ENCODE peak calls at places on chromosomes 1 and 21, in seven cellular contexts. O is right cardiac atrium, Q is sigmoid colon, Z is AG04450, R is fibroblast of mammary gland, B is psoas muscle, T is lower leg skin. F is an unnamed sample.
A peak's percentile ranks its signal among the peaks of the same experiment; 100 is the strongest.

GRCh38 chr1:203117611-203118575 is 9.6 kb upstream of the ADORA1 start:
- DNase-seq in O (peak; percentile 90), Q (peak; percentile 80), Z (peak; percentile 21), R (peak; percentile 45), B (peak; percentile 90), T (peak; percentile 88), F (peak; percentile 70)

GRCh38 chr1:115067460-115067859 is 21.8 kb downstream of the TSPAN2 start:
- DNase-seq in O (no peak), Q (peak; percentile 74), Z (no peak), R (peak; percentile 33), B (no peak), T (no peak), F (peak; percentile 86)

GRCh38 chr1:60427194-60427593 is 353.6 kb upstream of the C1orf87 start:
- DNase-seq in O (no peak), Q (no peak), Z (no peak), R (no peak), B (no peak), T (no peak), F (peak; percentile 6)

GRCh38 chr1:17513131-17513530 is 26.4 kb upstream of the ARHGEF10L start:
- DNase-seq in O (no peak), Q (no peak), Z (no peak), R (no peak), B (no peak), T (no peak), F (no peak)

GRCh38 chr1:209569445-209570207 is 13.9 kb upstream of the CAMK1G start:
- DNase-seq in O (peak; percentile 92), Q (peak; percentile 76), Z (no peak), R (peak; percentile 76), B (peak; percentile 77), T (peak; percentile 95), F (peak; percentile 97)

GRCh38 chr1:41613646-41614592 is 129.4 kb upstream of the EDN2 start:
- DNase-seq in O (no peak), Q (peak; percentile 33), Z (no peak), R (peak; percentile 75), B (no peak), T (peak; percentile 83), F (no peak)

GRCh38 chr1:110672753-110673108 is 2.0 kb downstream of the KCNA3 start:
- DNase-seq in O (no peak), Q (no peak), Z (no peak), R (no peak), B (no peak), T (no peak), F (no peak)

GRCh38 chr1:115426271-115426771 is 88.3 kb upstream of the NGF start:
- DNase-seq in O (peak; percentile 89), Q (peak; percentile 67), Z (no peak), R (peak; percentile 85), B (peak; percentile 84), T (no peak), F (peak; percentile 77)

GRCh38 chr1:30847358-30847972 is 61.1 kb downstream of the SDC3 start:
- DNase-seq in O (peak; percentile 94), Q (peak; percentile 92), Z (peak; percentile 50), R (peak; percentile 12), B (peak; percentile 82), T (peak; percentile 96), F (no peak)

GRCh38 chr1:121452484-121452883 is 267.7 kb downstream of the SRGAP2C start:
- DNase-seq in O (no peak), Q (no peak), Z (no peak), R (no peak), B (no peak), T (no peak), F (no peak)

GRCh38 chr1:32318127-32318869 is 17.7 kb downstream of the MARCKSL1 start:
- DNase-seq in O (no peak), Q (no peak), Z (no peak), R (no peak), B (no peak), T (no peak), F (no peak)

GRCh38 chr1:93516164-93516563 is 68.2 kb downstream of the FNBP1L start:
- DNase-seq in O (no peak), Q (no peak), Z (no peak), R (peak; percentile 8), B (no peak), T (no peak), F (peak; percentile 64)

GRCh38 chr1:167156466-167156865 is 62.6 kb downstream of the STYXL2 start:
- DNase-seq in O (no peak), Q (no peak), Z (no peak), R (no peak), B (no peak), T (no peak), F (no peak)

GRCh38 chr1:203181586-203182376 is 4.7 kb downstream of the CHI3L1 start:
- DNase-seq in O (no peak), Q (no peak), Z (no peak), R (no peak), B (no peak), T (no peak), F (no peak)

GRCh38 chr1:53526451-53527101 is 67.4 kb downstream of the DMRTB1 start:
- DNase-seq in O (peak; percentile 91), Q (peak; percentile 81), Z (peak; percentile 63), R (peak; percentile 48), B (no peak), T (no peak), F (no peak)

GRCh38 chr1:220824031-220824989 is 37.6 kb downstream of the MTARC1 start:
- DNase-seq in O (no peak), Q (no peak), Z (no peak), R (no peak), B (no peak), T (no peak), F (no peak)

GRCh38 chr21:16419188-16419874 is 689.5 kb downstream of the USP25 start:
- DNase-seq in O (peak; percentile 90), Q (peak; percentile 88), Z (peak; percentile 63), R (peak; percentile 93), B (peak; percentile 76), T (peak; percentile 86), F (no peak)

GRCh38 chr1:209485167-209485566 is 98.3 kb upstream of the CAMK1G start:
- DNase-seq in O (peak; percentile 68), Q (no peak), Z (no peak), R (peak; percentile 83), B (no peak), T (no peak), F (peak; percentile 44)

DNA sequence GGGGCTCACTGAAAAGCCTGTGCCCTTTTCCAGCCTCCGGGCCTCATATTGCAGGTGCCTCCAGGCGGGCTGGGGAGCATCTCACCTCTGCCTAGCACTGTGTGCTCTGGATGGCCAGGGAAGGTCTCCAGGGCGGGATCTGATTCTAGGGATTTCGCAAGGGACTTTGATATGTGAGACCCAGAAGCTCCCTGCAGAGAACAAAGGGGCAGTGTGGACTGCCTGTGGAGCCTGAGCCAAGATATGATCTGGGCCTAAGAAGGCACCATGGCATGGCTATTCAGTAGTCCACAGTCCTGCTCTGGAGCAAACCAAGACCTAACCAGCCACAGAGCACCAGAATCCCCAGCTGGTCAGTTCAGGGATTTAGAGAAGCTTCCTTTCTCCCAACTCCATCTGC is 157.2 kb downstream of the ST6GALNAC5 start:
- DNase-seq in O (no peak), Q (no peak), Z (no peak), R (no peak), B (no peak), T (no peak), F (no peak)
- H3K4me3 ChIP-seq in O (no peak overlapping the region), Q (no peak overlapping the region), Z (no peak overlapping the region), R (no peak overlapping the region), B (no peak overlapping the region), T (no peak overlapping the region), F (no peak overlapping the region)

DNA sequence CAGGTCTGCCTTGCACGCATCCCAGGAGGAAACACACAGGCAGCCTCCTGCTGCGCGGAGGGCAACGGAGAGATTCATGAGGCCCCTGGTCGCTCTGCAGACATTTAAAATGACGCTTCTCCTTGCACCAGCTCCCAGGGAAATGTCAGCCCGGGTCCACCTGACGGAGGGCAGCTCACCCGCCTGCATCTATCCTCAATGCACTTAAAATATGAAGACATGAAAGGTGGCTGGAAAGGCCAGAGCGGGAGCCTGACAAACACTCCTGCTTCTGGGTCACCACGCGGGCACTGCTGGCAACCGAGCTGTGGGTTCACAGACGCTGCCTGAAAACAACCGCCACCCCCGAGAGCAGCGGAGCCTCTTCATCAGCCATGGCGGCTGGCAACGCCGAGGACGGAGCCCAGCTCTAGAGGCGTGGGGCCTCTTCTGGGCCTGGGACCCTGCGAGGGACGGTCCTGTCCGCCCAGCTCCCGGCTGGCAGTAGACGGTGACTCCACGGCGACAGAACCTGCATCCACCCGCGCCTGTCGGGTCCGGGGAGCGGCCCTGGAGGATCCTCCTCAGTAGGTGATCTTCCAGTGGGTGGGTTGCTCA is 22.7 kb downstream of the POFUT2 start:
- DNase-seq in O (peak; percentile 26), Q (peak; percentile 57), Z (no peak), R (no peak), B (peak; percentile 39), T (peak; percentile 82), F (no peak)
- H3K4me3 ChIP-seq in O (no peak overlapping the region), Q (no peak overlapping the region), Z (no peak overlapping the region), R (no peak overlapping the region), B (no peak overlapping the region), T (no peak overlapping the region), F (no peak overlapping the region)

DNA sequence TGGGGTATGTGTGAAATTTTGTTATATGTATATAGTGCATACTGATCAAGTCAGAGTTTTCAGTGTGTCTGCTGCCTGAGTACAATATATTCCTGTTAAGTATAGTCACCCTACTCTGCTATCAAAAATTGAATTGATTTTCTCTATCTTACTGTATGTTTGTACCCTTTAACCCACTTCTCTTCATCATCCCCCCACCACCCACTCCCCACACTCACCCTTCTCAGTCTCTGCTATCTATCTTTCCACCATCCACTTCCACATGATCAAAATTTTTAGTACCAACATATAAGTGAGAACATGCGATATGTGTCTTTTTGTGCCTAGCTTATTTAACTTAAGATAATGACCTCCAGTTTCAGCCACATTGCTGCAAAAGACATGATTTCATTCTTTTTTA is 4.2 kb downstream of the LY9 start:
- DNase-seq in O (no peak), Q (no peak), Z (no peak), R (no peak), B (no peak), T (no peak), F (no peak)
- H3K4me3 ChIP-seq in O (no peak overlapping the region), Q (no peak overlapping the region), Z (no peak overlapping the region), R (no peak overlapping the region), B (no peak overlapping the region), T (no peak overlapping the region), F (no peak overlapping the region)

DNA sequence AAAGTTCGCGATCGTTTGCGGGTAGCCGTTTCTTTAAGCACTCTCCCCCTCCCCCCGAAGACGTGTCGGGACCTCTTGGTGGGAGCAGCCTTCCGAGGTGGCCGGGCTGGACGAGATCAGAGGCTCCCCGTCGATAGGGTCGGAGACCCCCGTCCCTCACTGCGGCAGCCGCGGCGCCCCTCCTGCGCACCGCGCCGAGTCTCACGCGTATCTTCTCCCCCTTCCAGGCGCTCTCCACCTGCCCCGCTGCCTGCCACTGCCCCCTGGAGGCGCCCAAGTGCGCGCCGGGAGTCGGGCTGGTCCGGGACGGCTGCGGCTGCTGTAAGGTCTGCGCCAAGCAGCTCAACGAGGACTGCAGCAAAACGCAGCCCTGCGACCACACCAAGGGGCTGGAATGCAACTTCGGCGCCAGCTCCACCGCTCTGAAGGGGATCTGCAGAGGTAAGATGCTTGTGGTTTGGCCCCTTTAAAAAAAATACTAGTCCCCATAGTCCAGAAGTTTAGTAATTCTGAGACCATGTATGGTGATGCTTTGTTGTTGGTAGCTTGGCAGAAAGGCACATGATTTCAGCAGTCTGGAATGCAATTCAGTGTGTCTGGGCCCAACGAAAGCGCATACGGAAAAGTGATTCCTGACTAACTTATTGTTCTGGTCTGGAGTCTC is 709 bp downstream of the CCN1 start:
- DNase-seq in O (peak; percentile 88), Q (peak; percentile 92), Z (peak; percentile 52), R (peak; percentile 85), B (peak; percentile 91), T (peak; percentile 94), F (peak; percentile 69)
- H3K4me3 ChIP-seq in O (peak overlapping the region; percentile 60), Q (peak overlapping the region; percentile 61), Z (peak overlapping the region; percentile 93), R (peak overlapping the region; percentile 82), B (peak overlapping the region; percentile 74), T (peak overlapping the region; percentile 89), F (peak overlapping the region; percentile 97)

F was measured in PC-3.